ENCODE peak calls at places on chromosomes 6 and 20, in four cellular contexts. U is NCI-H226, S is Caco-2, M is SW480. T is an unnamed sample.

GRCh38 chr6:69664551-69664950 is 132.3 kb downstream of the LMBRD1 start:
- DNase-seq in U (no peak), S (no peak), M (no peak), T (no peak)

GRCh38 chr6:104771258-104771832 is 88.4 kb downstream of the HACE1 start:
- DNase-seq in U (no peak), S (no peak), M (peak), T (peak)

GRCh38 chr6:109104512-109104911 is 9.2 kb downstream of the CEP57L1 start:
- DNase-seq in M (no peak), U (no peak), S (no peak), T (no peak)

GRCh38 chr20:16712541-16712947 is 17.3 kb upstream of the SNRPB2 start:
- DNase-seq in U (no peak), S (no peak), M (no peak), T (no peak)

GRCh38 chr20:59222982-59223610 is 59.5 kb downstream of the ZNF831 start:
- DNase-seq in S (no peak), U (no peak), M (peak), T (no peak)

GRCh38 chr6:98382246-98382645 is 452.1 kb upstream of the POU3F2 start:
- DNase-seq in M (no peak), U (no peak), S (no peak), T (no peak)

GRCh38 chr6:106872044-106872443 is 102.5 kb downstream of the CD24 start:
- DNase-seq in M (no peak), U (no peak), S (no peak), T (peak)

GRCh38 chr6:149065658-149066556 is 251.6 kb upstream of the TAB2 start:
- DNase-seq in S (no peak), M (no peak), U (no peak), T (no peak)

GRCh38 chr20:2817891-2818595 is 1.9 kb downstream of the TMEM239 start:
- DNase-seq in S (no peak), U (no peak), M (no peak), T (no peak)

GRCh38 chr6:34671801-34672656 is 24.5 kb downstream of the ILRUN start:
- DNase-seq in U (peak), S (no peak), M (peak), T (no peak)

GRCh38 chr6:126848119-126848518 is 270.4 kb upstream of the RSPO3 start:
- DNase-seq in U (no peak), S (no peak), M (no peak), T (no peak)

GRCh38 chr20:17928211-17928611 is 40.4 kb downstream of the SNX5 start:
- DNase-seq in M (no peak), U (no peak), S (no peak), T (no peak)

GRCh38 chr20:955111-955510 is 39.0 kb upstream of the ANGPT4 start:
- DNase-seq in M (no peak), U (no peak), S (no peak), T (no peak)

GRCh38 chr6:626236-626635 is 30.7 kb downstream of the HUS1B start:
- DNase-seq in M (no peak), U (no peak), S (no peak), T (no peak)

GRCh38 chr6:53042112-53042511 is 23.1 kb upstream of the FBXO9 start:
- DNase-seq in M (no peak), S (no peak), U (peak), T (peak)

GRCh38 chr6:78942451-78942850 is 75.1 kb downstream of the IRAK1BP1 start:
- DNase-seq in U (peak), M (no peak), S (no peak), T (peak)

GRCh38 chr6:41370488-41371111 is 35.2 kb downstream of the NCR2 start:
- DNase-seq in U (peak), S (no peak), M (no peak), T (peak)

GRCh38 chr6:127190552-127190951 is 72.1 kb downstream of the RSPO3 start:
- DNase-seq in M (peak), U (peak), S (no peak), T (no peak)

T was measured in foreskin keratinocyte.